ENCODE peak calls at places on chromosomes 4 and X, in seven cellular contexts. N is neuronal stem cell, K is mesendoderm, D is IMR-90, A is H9, R is mesenchymal stem cell, B is H1. J is an unnamed sample.

GRCh38 chr4:119517361-119518229 is 111.0 kb downstream of the PDE5A start:
- DNase-seq in N (no peak), K (no peak), D (peak; percentile 91), A (no peak), R (peak; percentile 77), B (no peak), J (peak; percentile 71)

GRCh38 chr4:182745268-182745667 is 171.9 kb downstream of the DCTD start:
- DNase-seq in N (no peak), K (no peak), D (no peak), A (no peak), R (no peak), B (no peak), J (peak; percentile 41)

GRCh38 chrX:33045245-33045644 is 166.1 kb downstream of the DMD start:
- DNase-seq in N (no peak), K (no peak), D (no peak), A (no peak), R (no peak), B (no peak), J (no peak)

GRCh38 chr4:2898001-2898400 is 54.4 kb downstream of the ADD1 start:
- DNase-seq in N (no peak), K (no peak), D (no peak), A (no peak), R (no peak), B (no peak), J (no peak)

GRCh38 chr4:76784237-76784636 is 113.7 kb downstream of the SOWAHB start:
- DNase-seq in N (no peak), K (peak; percentile 73), D (no peak), A (peak; percentile 53), R (no peak), B (no peak), J (no peak)

GRCh38 chr4:76904646-76905190 is 6.8 kb upstream of the SOWAHB start:
- DNase-seq in N (no peak), K (peak; percentile 34), D (no peak), A (peak; percentile 43), R (no peak), B (no peak), J (peak; percentile 54)

GRCh38 chrX:8988456-8988855 is 45.5 kb downstream of the FAM9B start:
- DNase-seq in N (no peak), K (no peak), D (peak; percentile 57), A (no peak), R (peak; percentile 5), B (no peak), J (peak; percentile 49)

GRCh38 chr4:135372131-135372530 is 1170.5 kb upstream of the PABPC4L start:
- DNase-seq in N (no peak), K (no peak), D (no peak), A (no peak), R (no peak), B (no peak), J (no peak)

GRCh38 chr4:136922066-136922465 is 610.2 kb downstream of the PCDH18 start:
- DNase-seq in N (no peak), K (no peak), D (no peak), A (no peak), R (no peak), B (no peak), J (no peak)

GRCh38 chrX:103780701-103781402 is 4.2 kb downstream of the PLP1 start:
- DNase-seq in N (no peak), K (no peak), D (no peak), A (peak; percentile 15), R (no peak), B (no peak), J (no peak)

GRCh38 chr4:183342541-183343533 is 20.6 kb upstream of the CLDN24 start:
- DNase-seq in N (no peak), K (no peak), D (no peak), A (peak; percentile 47), R (no peak), B (no peak), J (no peak)

GRCh38 chr4:183626168-183626567 is 32.8 kb downstream of the RWDD4 start:
- DNase-seq in N (no peak), K (no peak), D (no peak), A (no peak), R (no peak), B (no peak), J (no peak)

GRCh38 chr4:53192496-53192895 is 173.4 kb downstream of the SCFD2 start:
- DNase-seq in N (no peak), K (no peak), D (peak; percentile 40), A (no peak), R (peak; percentile 18), B (no peak), J (no peak)

GRCh38 chr4:159401791-159402380 is 299.0 kb downstream of the RAPGEF2 start:
- DNase-seq in N (no peak), K (peak; percentile 64), D (peak; percentile 98), A (no peak), R (peak; percentile 96), B (no peak), J (no peak)

GRCh38 chr4:101050836-101051205 is 296.5 kb downstream of the PPP3CA start:
- DNase-seq in N (no peak), K (no peak), D (no peak), A (no peak), R (no peak), B (no peak), J (no peak)

GRCh38 chr4:101055392-101055791 is 291.9 kb downstream of the PPP3CA start:
- DNase-seq in N (no peak), K (no peak), D (no peak), A (no peak), R (no peak), B (no peak), J (no peak)

GRCh38 chr4:101049549-101050001 is 297.8 kb downstream of the PPP3CA start:
- DNase-seq in N (no peak), K (no peak), D (no peak), A (no peak), R (no peak), B (no peak), J (no peak)

GRCh38 chr4:101044766-101045165 is 302.6 kb downstream of the PPP3CA start:
- DNase-seq in N (no peak), K (peak; percentile 67), D (no peak), A (no peak), R (no peak), B (no peak), J (no peak)

GRCh38 chr4:101050088-101050835 is 297.1 kb downstream of the PPP3CA start:
- DNase-seq in N (no peak), K (no peak), D (no peak), A (no peak), R (no peak), B (no peak), J (no peak)
- H3K4me1 ChIP-seq in N (no peaks in the 10 kb centered on the region), K (peaks cover 3% of the 10 kb centered on the region), D (no peaks in the 10 kb centered on the region), A (peaks cover under 1% of the 10 kb centered on the region), R (no peaks in the 10 kb centered on the region), B (no peaks in the 10 kb centered on the region), J (no peaks in the 10 kb centered on the region)

DNA sequence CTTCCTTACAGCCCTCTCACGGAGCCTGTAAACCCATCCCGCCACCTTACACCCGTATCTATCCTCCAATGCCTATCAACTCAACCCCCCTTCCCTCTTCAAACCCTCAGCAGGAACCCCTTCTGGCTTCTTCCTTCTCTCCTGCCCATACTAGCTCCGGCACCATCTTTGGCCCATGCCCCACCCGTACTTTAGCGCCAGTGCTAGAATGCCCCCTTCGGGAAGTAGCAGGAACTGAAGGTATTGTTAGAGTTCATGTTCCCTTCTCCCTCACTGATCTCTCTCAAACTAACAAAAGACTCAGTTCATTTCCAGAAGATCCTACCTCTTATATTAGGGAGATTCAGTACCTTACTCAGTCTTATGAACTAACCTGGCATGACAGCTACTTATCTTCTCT is 2.7 kb upstream of the UGT2B15 start:
- DNase-seq in N (no peak), K (no peak), D (no peak), A (no peak), R (no peak), B (no peak), J (no peak)
- H4K8ac ChIP-seq in N (no peak overlapping the region), K (no peak overlapping the region), D (no peak overlapping the region), A (no peak overlapping the region), R (no peak overlapping the region), B (no peak overlapping the region), J (no peak overlapping the region)

DNA sequence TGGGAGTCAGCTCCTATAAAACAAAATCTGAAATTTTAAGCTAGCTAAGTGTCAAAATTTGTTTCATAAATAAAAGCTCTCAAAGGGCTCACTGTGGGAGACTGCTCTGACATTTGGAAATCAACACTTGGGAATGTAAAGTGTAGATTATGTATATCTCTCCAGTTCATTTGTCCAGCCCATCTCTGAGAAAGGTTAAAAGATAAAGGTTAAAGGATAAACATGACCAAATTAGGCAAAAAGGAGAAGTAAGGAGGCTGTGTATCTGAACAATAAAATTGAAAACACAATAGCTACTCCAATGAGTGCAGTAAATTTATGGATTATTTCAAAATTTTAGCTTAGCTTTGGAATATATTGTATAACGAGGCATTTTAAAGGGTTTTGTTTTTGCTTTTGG is 304.9 kb downstream of the UNC5C start:
- DNase-seq in N (no peak), K (no peak), D (no peak), A (no peak), R (no peak), B (no peak), J (no peak)
- H3K18ac ChIP-seq in N (no peak overlapping the region), K (no peak overlapping the region), D (no peak overlapping the region), A (no peak overlapping the region), R (no peak overlapping the region), B (no peak overlapping the region), J (no peak overlapping the region)

GRCh38 chr4:173478136-173478860 is 51.7 kb downstream of the HAND2 start:
- DNase-seq in N (no peak), K (no peak), D (peak; percentile 54), A (no peak), R (no peak), B (no peak), J (peak; percentile 54)

GRCh38 chr4:173478884-173479283 is 51.1 kb downstream of the HAND2 start:
- DNase-seq in N (no peak), K (no peak), D (no peak), A (no peak), R (no peak), B (no peak), J (no peak)

GRCh38 chr4:173477016-173477415 is 53.0 kb downstream of the HAND2 start:
- DNase-seq in N (no peak), K (no peak), D (no peak), A (no peak), R (no peak), B (no peak), J (no peak)

GRCh38 chr4:173475751-173476150 is 54.3 kb downstream of the HAND2 start:
- DNase-seq in N (no peak), K (no peak), D (no peak), A (no peak), R (no peak), B (no peak), J (peak; percentile 47)
- H3K4me1 ChIP-seq in N (no peaks in the 10 kb centered on the region), K (peaks cover 3% of the 10 kb centered on the region), D (peaks cover 2% of the 10 kb centered on the region), A (no peaks in the 10 kb centered on the region), R (no peaks in the 10 kb centered on the region), B (peaks cover 2% of the 10 kb centered on the region), J (no peaks in the 10 kb centered on the region)

DNA sequence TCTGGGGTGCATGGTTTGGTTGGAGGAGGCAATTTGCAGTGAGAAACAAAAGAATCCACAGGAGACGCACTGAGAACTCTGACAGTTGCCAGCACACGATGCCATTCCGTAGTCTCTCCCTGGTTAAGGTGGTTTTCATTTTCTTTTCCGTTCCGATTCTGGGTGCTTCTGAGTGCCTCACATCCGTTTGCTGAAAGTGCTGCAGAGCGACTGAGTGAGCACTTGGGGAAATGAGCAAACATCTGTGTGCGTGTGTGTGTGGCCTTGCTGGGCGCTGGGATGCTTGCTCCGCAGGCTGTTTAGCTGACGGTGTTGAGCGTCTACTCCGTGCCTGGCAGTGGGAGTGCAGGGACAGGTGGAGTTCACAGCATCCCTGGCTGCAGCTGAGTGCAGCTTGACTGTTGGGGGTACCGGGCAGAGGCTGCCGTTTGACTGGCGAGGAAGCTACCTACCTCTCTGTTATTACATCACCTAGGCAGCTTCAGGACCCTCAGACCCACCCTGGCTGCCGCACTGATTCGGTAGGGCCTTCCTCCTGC is 49.3 kb downstream of the SORCS2 start:
- DNase-seq in N (no peak), K (no peak), D (no peak), A (no peak), R (no peak), B (no peak), J (no peak)
- H4K8ac ChIP-seq in N (no peak overlapping the region), K (no peak overlapping the region), D (no peak overlapping the region), A (no peak overlapping the region), R (no peak overlapping the region), B (peak overlapping the region; percentile 57), J (no peak overlapping the region)

J was measured in trophoblast cell.